ENCODE peak calls at places on chromosomes 6 and 20, in six cellular contexts. V is epithelial cell of esophagus, U is T follicular helper cell, C is spleen, Z is NCI-H748 treated with DMSO at 0.1 percent for 48 hours, O is HT-29. G is an unnamed sample.

GRCh38 chr6:139448094-139448649 is 73.7 kb upstream of the CITED2 start:
- DNase-seq in V (peak), C (no peak), U (no peak), Z (no peak), O (no peak), G (no peak)

GRCh38 chr6:154058963-154059680 is 20.1 kb downstream of the OPRM1 start:
- DNase-seq in C (no peak), U (no peak), V (peak), O (no peak), Z (no peak), G (no peak)

GRCh38 chr6:116034327-116034726 is 26.4 kb downstream of the FRK start:
- DNase-seq in U (no peak), V (peak), O (no peak), C (no peak), Z (no peak), G (no peak)

GRCh38 chr6:132130530-132131298 is 179.5 kb upstream of the CCN2 start:
- DNase-seq in V (no peak), Z (no peak), O (no peak), C (peak), U (no peak), G (no peak)

GRCh38 chr20:57829805-57830514 is 120.1 kb upstream of the PMEPA1 start:
- DNase-seq in V (no peak), U (no peak), O (no peak), C (no peak), Z (no peak), G (no peak)

GRCh38 chr6:85675030-85675819 is 32.5 kb upstream of the SYNCRIP start:
- DNase-seq in O (no peak), V (peak), U (no peak), Z (no peak), C (no peak), G (no peak)

GRCh38 chr6:47180633-47181032 is 129.1 kb downstream of the TNFRSF21 start:
- DNase-seq in C (no peak), O (peak), U (no peak), V (peak), Z (no peak), G (no peak)

GRCh38 chr6:113607821-113608545 is 249.2 kb upstream of the MARCKS start:
- DNase-seq in U (no peak), Z (no peak), C (no peak), V (no peak), O (peak), G (no peak)

GRCh38 chr6:157726892-157727628 is 96.0 kb upstream of the SNX9 start:
- DNase-seq in O (no peak), V (no peak), Z (no peak), U (no peak), C (no peak), G (no peak)

GRCh38 chr6:113375950-113376846 is 480.9 kb upstream of the MARCKS start:
- DNase-seq in V (peak), O (no peak), C (no peak), U (no peak), Z (no peak), G (no peak)

GRCh38 chr20:50285376-50286173 is 94.9 kb downstream of the CEBPB start:
- DNase-seq in O (no peak), V (no peak), U (no peak), Z (no peak), C (no peak), G (no peak)

GRCh38 chr6:77341058-77341986 is 122.0 kb downstream of the HTR1B start:
- DNase-seq in U (no peak), Z (no peak), C (no peak), O (no peak), V (peak), G (no peak)

GRCh38 chr6:152976749-152977148 is 6.1 kb downstream of the FBXO5 start:
- DNase-seq in C (no peak), O (no peak), U (no peak), Z (no peak), V (no peak), G (no peak)

GRCh38 chr20:59141818-59142581 is 21.6 kb upstream of the ZNF831 start:
- DNase-seq in O (peak), V (peak), U (no peak), C (no peak), Z (no peak), G (no peak)

G was measured in COR-L47.